ENCODE peak calls at places on chromosomes 11 and 22, in six cellular contexts. X is HFFc6; J is AG09309; G is endodermal cell; Y is activated CD8-positive, alpha-beta T cell treated with anti-CD3 and anti-CD28 coated beads for 36 hours; C is brain microvascular endothelial cell. R is an unnamed sample.

GRCh38 chr22:44291265-44292006 is 21.3 kb downstream of the SHISAL1 start:
- DNase-seq in J (no peak), G (no peak), X (no peak), Y (no peak), C (no peak), R (no peak)

GRCh38 chr11:554824-555499 is 5.6 kb downstream of the LMNTD2 start:
- DNase-seq in X (no peak), G (peak; percentile 93), J (no peak), C (no peak), Y (peak; percentile 79), R (no peak)

GRCh38 chr11:65652511-65653228 is 10.0 kb downstream of the RELA start:
- DNase-seq in J (peak; percentile 71), X (peak; percentile 88), Y (peak; percentile 97), C (peak; percentile 85), G (peak; percentile 96), R (no peak)

GRCh38 chr11:102843474-102843873 is at the start of gene MMP3:
- DNase-seq in Y (no peak), C (no peak), G (no peak), X (peak; percentile 74), J (no peak), R (no peak)

GRCh38 chr11:116843661-116844060 is 6.2 kb upstream of the APOA1 start:
- DNase-seq in X (no peak), C (no peak), Y (no peak), J (no peak), G (no peak), R (no peak)

GRCh38 chr22:29520851-29521250 is 32.7 kb downstream of the THOC5 start:
- DNase-seq in X (peak; percentile 89), G (no peak), C (peak; percentile 79), Y (no peak), J (peak; percentile 55), R (peak; percentile 55)

GRCh38 chr11:109865558-109866186 is 227.5 kb upstream of the ZC3H12C start:
- DNase-seq in Y (peak; percentile 6), X (no peak), G (peak; percentile 75), J (no peak), C (no peak), R (no peak)

GRCh38 chr11:69467646-69468045 is 13.8 kb upstream of the LINC01488 start:
- DNase-seq in C (no peak), J (no peak), G (no peak), X (no peak), Y (no peak), R (no peak)

GRCh38 chr11:126408901-126409670 is 53.6 kb downstream of the ST3GAL4 start:
- DNase-seq in J (no peak), X (no peak), G (no peak), C (no peak), Y (no peak), R (no peak)

GRCh38 chr11:73528877-73529530 is 68.9 kb downstream of the FAM168A start:
- DNase-seq in C (no peak), Y (no peak), X (no peak), J (no peak), G (peak; percentile 60), R (no peak)

GRCh38 chr22:50162391-50162956 is 8.1 kb upstream of the PANX2 start:
- DNase-seq in J (no peak), G (no peak), X (no peak), Y (no peak), C (no peak), R (no peak)

GRCh38 chr22:40176921-40177737 is 596 bp upstream of the TNRC6B start:
- DNase-seq in C (peak; percentile 64), J (no peak), G (peak; percentile 89), Y (peak; percentile 89), X (peak; percentile 54), R (no peak)

DNA sequence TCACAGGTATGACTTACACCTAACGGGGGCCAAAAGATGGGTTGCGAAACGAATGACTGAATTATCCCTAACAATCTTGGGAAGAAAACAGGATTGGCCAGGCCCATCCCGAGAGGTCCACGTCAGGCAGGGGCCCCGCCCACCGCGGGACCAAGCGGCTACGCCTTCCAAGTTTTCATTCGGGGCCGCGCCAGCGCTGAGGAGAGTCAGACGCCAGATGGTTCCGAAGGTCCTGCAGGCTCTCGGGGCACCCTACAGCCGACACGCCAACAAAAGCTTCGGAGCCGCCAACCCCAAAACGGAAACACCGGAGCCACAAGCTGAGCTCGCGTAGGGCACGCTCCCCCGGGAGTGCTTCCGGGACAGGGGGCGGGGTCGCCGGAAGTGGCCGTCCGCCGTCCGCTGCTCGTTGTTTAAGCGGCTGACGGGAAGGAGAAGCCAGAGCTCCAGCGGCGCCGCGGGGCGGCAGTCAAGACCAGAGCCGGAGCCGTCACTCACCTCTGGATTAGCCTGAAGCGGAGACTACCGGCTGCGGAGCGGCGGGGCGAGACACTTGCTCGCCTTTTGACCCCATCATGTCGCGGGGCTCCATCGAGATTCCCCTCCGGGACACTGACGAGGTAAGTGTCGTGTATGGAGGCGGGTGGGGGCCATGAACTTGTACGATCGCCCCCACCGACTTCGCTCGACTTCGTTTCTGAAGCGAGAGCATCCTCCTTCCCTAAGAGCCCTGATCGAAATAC is at the start of gene CTR9:
- DNase-seq in J (peak; percentile 63), G (peak; percentile 98), Y (peak; percentile 95), C (peak; percentile 92), X (peak; percentile 92), R (peak; percentile 49)
- TF ChIP-seq CTCF in J (peak; percentile 28), G (no peak), Y (no peak), C (peak; percentile 54), X (peak; percentile 33), R (peak; percentile 48)

DNA sequence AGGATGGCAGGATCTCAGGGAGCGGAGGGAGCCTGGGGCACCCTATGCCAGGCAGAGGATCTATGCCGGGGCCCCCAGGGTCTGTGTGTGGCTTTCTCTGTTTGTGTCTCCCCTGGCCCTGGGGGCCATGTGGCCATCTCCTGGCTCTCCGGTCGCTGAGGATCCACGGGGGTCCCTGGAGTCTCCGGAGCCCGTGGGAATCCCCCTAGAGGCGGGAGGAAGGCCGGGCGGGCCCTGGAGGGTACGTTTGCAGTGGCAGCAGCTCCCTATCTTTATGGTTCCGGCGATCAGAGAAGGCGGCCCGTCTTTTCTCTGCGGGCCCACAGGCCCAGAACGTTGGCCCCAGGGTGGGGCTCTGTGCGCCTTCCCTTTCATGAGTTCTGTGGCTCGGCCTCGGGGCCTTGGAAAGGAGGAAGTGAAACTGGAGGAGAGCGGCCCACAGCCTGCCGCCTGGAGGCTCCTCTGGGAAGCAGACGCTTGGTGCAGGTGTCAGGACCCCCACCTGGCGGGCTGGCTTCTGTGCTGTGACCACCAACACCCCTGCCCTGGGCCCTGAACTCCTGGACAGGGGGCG is 82.1 kb downstream of the KCNQ1 start:
- DNase-seq in C (no peak), X (no peak), Y (peak; percentile 11), J (no peak), G (peak; percentile 68), R (no peak)
- TF ChIP-seq CTCF in C (no peak), X (peak; percentile 31), Y (no peak), J (no peak), G (peak; percentile 67), R (no peak)

GRCh38 chr11:82225502-82225901 is 508.2 kb downstream of the FAM181B start:
- DNase-seq in X (no peak), G (no peak), Y (no peak), J (no peak), C (no peak), R (no peak)

GRCh38 chr11:82234256-82234655 is 499.4 kb downstream of the FAM181B start:
- DNase-seq in C (no peak), G (no peak), X (no peak), Y (no peak), J (no peak), R (no peak)

GRCh38 chr11:82233211-82233610 is 500.5 kb downstream of the FAM181B start:
- DNase-seq in G (no peak), J (no peak), Y (no peak), C (peak; percentile 9), X (no peak), R (no peak)

GRCh38 chr11:82225930-82226329 is 507.7 kb downstream of the FAM181B start:
- DNase-seq in X (no peak), J (no peak), C (no peak), Y (no peak), G (no peak), R (no peak)

DNA sequence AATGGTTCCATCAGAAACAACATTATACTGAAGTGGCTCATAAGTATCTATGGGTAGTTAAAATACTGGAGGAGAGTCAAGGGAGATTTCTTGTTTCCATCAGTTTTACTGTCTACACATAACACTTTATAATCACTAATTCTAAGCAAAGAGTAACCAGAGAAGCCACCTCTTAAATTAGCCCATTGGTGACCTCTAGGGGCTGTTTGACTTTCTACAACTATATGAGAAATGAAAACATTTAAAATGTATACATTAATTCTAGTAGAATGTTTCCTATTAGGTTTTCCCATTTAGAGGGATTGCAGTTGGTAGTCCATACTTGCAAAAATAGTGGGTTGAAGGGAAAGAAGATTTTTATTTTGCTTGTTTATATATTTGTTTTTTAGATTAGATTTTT is 504.3 kb downstream of the FAM181B start:
- DNase-seq in X (no peak), C (peak; percentile 18), Y (no peak), G (no peak), J (no peak), R (no peak)
- TF ChIP-seq CTCF in X (peak; percentile 24), C (peak; percentile 32), Y (peak; percentile 63), G (peak; percentile 81), J (no peak), R (no peak)

DNA sequence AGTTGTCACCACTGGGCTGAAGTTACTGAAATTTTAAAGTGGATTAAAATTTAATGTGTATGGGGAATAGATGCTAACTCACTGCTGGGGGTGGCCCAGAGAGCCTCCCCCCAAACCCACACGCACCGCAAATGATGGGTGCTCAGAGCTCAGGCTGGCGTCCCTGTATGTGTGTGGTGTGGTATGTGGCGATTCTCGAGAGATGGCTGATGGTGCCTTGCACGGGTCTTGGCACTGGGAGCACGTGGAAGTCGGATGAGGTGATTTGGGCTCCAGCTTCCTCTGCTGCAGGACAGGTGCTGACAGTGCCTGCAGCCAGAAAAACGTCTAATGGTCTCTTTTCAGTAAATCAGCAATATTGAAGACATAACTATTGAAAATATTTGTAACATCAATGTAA is 1473.3 kb downstream of the TBC1D22A start:
- DNase-seq in X (no peak), Y (no peak), C (no peak), G (no peak), J (no peak), R (no peak)
- TF ChIP-seq CTCF in X (no peak), Y (no peak), C (no peak), G (no peak), J (no peak), R (no peak)

DNA sequence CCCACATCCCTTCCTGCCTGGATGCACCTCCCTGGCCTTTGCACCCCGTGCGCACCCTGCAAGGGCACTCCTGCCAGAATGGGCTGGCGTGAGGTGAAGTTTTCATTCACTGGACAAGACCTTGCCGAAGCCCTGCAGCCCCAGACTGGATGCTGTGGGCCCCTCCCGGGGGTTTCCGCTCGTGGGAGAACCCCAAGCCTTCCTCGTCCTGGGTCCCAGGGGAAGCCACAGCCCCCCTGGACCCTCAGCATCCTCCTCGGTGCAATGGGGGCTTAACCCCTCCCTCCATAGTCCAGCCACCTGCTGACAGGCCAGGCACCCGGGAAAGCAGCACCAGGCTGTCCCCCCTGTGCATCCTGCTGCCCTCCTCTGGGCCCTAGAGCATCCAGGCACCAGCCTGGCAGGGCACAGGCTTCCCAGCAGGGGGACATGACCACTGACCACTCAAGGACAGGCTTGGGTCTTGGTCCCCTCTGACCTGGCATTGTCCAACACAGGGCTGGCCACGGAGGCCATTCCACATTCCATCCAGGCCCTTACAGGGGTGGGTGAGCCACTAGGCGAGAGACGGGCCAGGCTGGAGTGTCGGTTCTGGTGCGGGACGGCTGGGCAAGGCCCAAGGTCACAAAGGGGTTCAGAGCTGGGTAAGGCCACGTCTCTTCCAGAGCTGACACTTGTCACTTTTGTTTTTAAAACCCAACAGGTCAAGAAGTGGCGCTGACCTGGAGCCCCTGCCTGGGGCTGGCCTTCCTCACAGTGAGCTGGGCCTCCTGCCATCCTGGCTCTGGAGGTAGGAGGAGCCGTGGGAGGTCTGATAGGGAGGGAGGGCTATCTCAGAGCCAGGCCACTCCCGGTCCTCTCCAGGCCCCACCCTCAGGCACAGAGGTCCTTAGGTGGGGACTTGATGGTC is 41.5 kb upstream of the PPARA start:
- DNase-seq in Y (no peak), X (peak; percentile 44), J (no peak), G (peak; percentile 84), C (no peak), R (no peak)
- TF ChIP-seq CTCF in Y (no peak), X (peak; percentile 54), J (peak; percentile 22), G (peak; percentile 21), C (peak; percentile 26), R (no peak)

R was measured in AG04449.